ENCODE peak calls at places on chromosomes 13 and 19, in seven cellular contexts. C is GM12878, D is K562, K is SK-N-SH, Q is GM12891, M is H1, J is HepG2. G is an unnamed sample.
A peak's percentile ranks its signal among the peaks of the same experiment; 100 is the strongest.

GRCh38 chr19:30374791-30375650 is 2.8 kb downstream of the ZNF536 start:
- DNase-seq in C (no peak), D (no peak), K (peak; percentile 85), Q (no peak), M (no peak), J (no peak), G (no peak)

GRCh38 chr19:6802336-6803035 is 30.0 kb downstream of the VAV1 start:
- DNase-seq in C (peak; percentile 78), D (no peak), K (no peak), Q (no peak), M (no peak), J (no peak), G (peak; percentile 40)

GRCh38 chr13:97273341-97273831 is 51.3 kb downstream of the MBNL2 start:
- DNase-seq in C (no peak), D (no peak), K (no peak), Q (no peak), M (no peak), J (no peak), G (no peak)

GRCh38 chr13:91904597-91904996 is 506.2 kb downstream of the GPC5 start:
- DNase-seq in C (peak; percentile 16), D (no peak), K (no peak), Q (no peak), M (no peak), J (no peak), G (no peak)

GRCh38 chr19:43501661-43502418 is 2.7 kb downstream of the PHLDB3 start:
- DNase-seq in C (no peak), D (peak; percentile 44), K (no peak), Q (no peak), M (peak; percentile 43), J (no peak), G (no peak)

GRCh38 chr13:101267656-101268055 is 148.7 kb downstream of the NALCN start:
- DNase-seq in C (no peak), D (no peak), K (no peak), Q (no peak), M (no peak), J (no peak), G (no peak)

GRCh38 chr13:30412351-30412750 is 9.9 kb upstream of the UBE2L5 start:
- DNase-seq in C (no peak), D (no peak), K (no peak), Q (no peak), M (no peak), J (no peak), G (no peak)

GRCh38 chr13:101082441-101082840 is 333.9 kb downstream of the NALCN start:
- DNase-seq in C (no peak), D (no peak), K (no peak), Q (no peak), M (no peak), J (no peak), G (no peak)

GRCh38 chr13:72853000-72853399 is 71.1 kb downstream of the PIBF1 start:
- DNase-seq in C (no peak), D (no peak), K (no peak), Q (no peak), M (no peak), J (no peak), G (no peak)

GRCh38 chr13:106455777-106456176 is 79.7 kb downstream of the EFNB2 start:
- DNase-seq in C (no peak), D (no peak), K (no peak), Q (no peak), M (no peak), J (no peak), G (no peak)

GRCh38 chr19:42290523-42291436 is 11.2 kb upstream of the PRR19 start:
- DNase-seq in C (no peak), D (peak; percentile 58), K (peak; percentile 88), Q (no peak), M (no peak), J (peak; percentile 61), G (peak; percentile 72)

GRCh38 chr13:67123165-67123564 is 107.0 kb downstream of the PCDH9 start:
- DNase-seq in C (no peak), D (no peak), K (no peak), Q (no peak), M (no peak), J (no peak), G (no peak)

GRCh38 chr13:110902370-110902769 is 12.5 kb downstream of the ANKRD10 start:
- DNase-seq in C (no peak), D (no peak), K (no peak), Q (no peak), M (no peak), J (no peak), G (no peak)

GRCh38 chr13:100625447-100625846 is 36.9 kb upstream of the GGACT start:
- DNase-seq in C (no peak), D (no peak), K (no peak), Q (no peak), M (no peak), J (no peak), G (no peak)

GRCh38 chr19:46202426-46202825 is 27.1 kb upstream of the IGFL1 start:
- DNase-seq in C (no peak), D (no peak), K (no peak), Q (no peak), M (no peak), J (no peak), G (no peak)

GRCh38 chr19:35309481-35310279 is 17.7 kb downstream of the MAG start:
- DNase-seq in C (no peak), D (peak; percentile 79), K (no peak), Q (no peak), M (no peak), J (peak; percentile 87), G (no peak)

GRCh38 chr13:41060723-41061074 is 610 bp upstream of the WBP4 start:
- DNase-seq in C (peak; percentile 73), D (peak; percentile 53), K (peak; percentile 75), Q (peak; percentile 37), M (peak; percentile 27), J (peak; percentile 56), G (peak; percentile 46)

GRCh38 chr13:50156140-50156539 is 140.9 kb downstream of the KCNRG start:
- DNase-seq in C (no peak), D (no peak), K (no peak), Q (no peak), M (no peak), J (peak; percentile 35), G (no peak)

GRCh38 chr19:56108447-56109195 is 12.5 kb downstream of the ZNF787 start:
- DNase-seq in C (no peak), D (no peak), K (no peak), Q (no peak), M (no peak), J (no peak), G (no peak)
- TF ChIP-seq TAF1 in C (no peak), D (no peak), K (no peak), Q (no peak), M (no peak), J (no peak), G (no peak)

DNA sequence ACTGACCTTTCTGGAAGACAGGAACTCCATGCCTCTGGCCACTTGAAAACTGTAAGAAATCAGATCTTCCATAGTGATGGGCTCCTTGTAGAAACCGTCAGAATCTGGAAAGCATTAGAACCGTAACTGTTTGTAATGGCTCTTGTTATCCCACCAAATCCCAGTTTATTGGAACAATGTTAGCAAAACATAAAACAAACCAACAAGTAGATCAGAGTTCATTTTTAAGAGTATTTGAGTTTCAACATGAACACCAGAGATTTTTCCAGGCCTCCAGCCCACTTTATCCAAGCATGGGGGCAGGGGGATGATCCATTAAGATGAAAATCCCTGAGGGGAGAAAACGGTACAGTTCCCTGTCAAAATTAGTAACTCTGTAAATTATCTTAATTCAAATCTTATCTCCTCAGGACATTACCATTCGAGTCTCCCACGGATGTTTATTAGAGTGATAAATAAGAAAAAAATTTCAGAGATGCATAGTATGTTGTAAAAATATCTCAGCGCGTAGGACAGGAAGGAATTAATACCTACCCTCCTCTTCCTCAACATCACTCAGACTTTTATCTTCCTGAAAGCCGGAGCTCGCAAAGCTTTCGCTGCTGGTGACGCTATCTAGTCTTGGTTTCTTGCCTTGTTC is 172.6 kb downstream of the FLT1 start:
- DNase-seq in C (no peak), D (no peak), K (peak; percentile 37), Q (no peak), M (no peak), J (no peak), G (no peak)
- TF ChIP-seq TAF1 in C (no peak), D (no peak), K (no peak), Q (no peak), M (no peak), J (no peak), G (no peak)

GRCh38 chr19:3370728-3371591 is 4.6 kb downstream of the NFIC start:
- DNase-seq in C (no peak), D (no peak), K (no peak), Q (no peak), M (no peak), J (no peak), G (no peak)
- TF ChIP-seq TAF1 in C (no peak), D (no peak), K (no peak), Q (no peak), M (no peak), J (no peak), G (no peak)

DNA sequence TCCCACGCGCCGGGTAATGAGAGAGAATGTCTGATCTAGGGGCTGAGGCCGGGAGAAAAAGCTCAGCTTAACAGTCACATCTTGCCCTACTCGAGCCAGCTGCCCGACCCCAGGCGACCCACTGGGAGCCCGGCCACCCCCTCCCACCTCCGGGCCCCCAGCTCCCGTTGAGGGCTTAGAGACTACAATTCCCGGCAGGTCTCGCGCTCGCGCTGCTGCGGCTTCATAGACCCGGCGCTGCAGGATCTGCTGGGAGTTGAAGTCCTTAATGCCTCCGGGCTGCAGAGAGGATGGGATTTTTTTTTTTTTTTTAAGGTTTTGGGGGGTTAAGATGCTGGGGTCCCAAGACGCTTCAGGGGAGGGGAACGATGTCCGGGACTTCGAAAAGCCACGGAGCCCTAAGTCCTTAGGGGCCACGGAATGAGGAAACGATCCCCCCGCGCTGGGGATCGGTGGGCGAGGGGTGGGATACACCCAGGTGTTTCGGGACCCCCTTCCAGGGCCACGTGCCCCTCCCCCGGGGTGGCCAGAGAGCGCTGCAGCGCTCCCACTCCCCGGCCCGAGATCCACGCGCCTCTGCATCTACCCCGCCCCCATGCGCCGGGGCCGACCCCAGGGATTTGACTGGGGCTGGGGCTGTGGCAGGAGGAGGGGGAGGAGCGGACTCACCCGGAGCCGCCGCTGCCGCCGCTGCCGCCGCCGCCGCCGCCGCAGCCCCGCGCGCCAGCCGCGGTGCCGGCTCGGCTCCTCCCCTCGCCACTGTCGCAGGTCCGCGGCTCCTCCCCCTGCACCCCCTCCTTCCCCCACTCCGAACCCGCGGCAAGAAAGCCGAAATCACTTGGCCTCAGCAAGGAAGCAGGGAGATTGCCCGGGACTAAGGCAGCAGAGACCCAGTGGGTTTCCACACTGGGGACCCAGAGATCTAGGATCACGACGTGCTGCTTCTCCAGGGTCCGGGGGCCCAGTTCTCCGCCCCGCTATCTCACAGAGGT is at the start of gene SYT3:
- DNase-seq in C (no peak), D (peak; percentile 95), K (peak; percentile 95), Q (no peak), M (no peak), J (no peak), G (no peak)
- TF ChIP-seq TAF1 in C (no peak), D (peak; percentile 30), K (no peak), Q (no peak), M (peak; percentile 63), J (no peak), G (no peak)

DNA sequence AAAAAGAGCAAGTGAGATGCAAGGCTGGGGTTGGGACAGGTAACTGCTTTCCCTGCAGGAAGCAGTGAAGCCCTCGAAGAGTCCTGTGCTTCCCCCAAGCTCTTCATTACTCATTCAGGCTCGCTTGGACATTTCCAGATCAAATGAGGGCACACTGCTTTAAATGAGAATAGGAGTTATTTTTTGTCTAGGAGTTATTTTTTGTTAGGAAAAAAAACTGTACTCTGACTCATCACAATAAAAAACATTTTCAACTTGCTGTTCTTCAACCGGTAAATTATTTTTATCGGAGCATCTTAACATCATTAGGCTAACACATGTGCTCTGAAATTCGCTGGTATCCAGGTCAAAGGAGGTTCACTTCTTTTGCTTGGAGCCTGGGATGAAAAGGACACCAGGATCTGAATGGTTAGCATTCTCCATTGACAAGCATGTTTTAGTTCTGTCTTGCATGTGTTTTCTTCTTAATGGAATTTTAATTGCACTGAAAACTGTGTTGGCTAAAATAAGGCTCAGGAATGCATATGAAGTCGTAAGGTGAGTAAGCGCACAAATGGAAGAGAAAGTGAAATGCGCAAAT is 80.7 kb upstream of the STK24 start:
- DNase-seq in C (no peak), D (no peak), K (peak; percentile 48), Q (no peak), M (no peak), J (no peak), G (no peak)
- TF ChIP-seq TAF1 in C (no peak), D (no peak), K (no peak), Q (no peak), M (no peak), J (no peak), G (no peak)